ENCODE peak calls at places on chromosomes 2 and 18, in five cellular contexts. B is gastrocnemius medialis; V is IMR-90; M is sigmoid colon; Y is CD4-positive, CD25-positive, alpha-beta regulatory T cell. W is an unnamed sample.

GRCh38 chr2:214713080-214713830 is 96.2 kb downstream of the BARD1 start:
- DNase-seq in Y (no peak), B (no peak), M (no peak), V (no peak), W (no peak)

GRCh38 chr2:161122772-161123530 is 37.3 kb upstream of the TANK start:
- DNase-seq in Y (peak), V (peak), B (peak), M (peak), W (peak)

GRCh38 chr2:152715854-152716428 is 1.3 kb downstream of the PRPF40A start:
- DNase-seq in V (peak), B (no peak), Y (peak), M (no peak), W (no peak)

GRCh38 chr2:219630770-219631405 is 3.5 kb downstream of the SLC4A3 start:
- DNase-seq in B (no peak), M (peak), V (no peak), Y (no peak), W (no peak)

GRCh38 chr18:43620936-43621335 is 343.6 kb upstream of the SYT4 start:
- DNase-seq in M (no peak), B (no peak), Y (peak), V (peak), W (no peak)

GRCh38 chr2:226208726-226209125 is 590.9 kb downstream of the IRS1 start:
- DNase-seq in V (peak), Y (no peak), B (no peak), M (no peak), W (no peak)

GRCh38 chr2:100494712-100495111 is 24.4 kb downstream of the NMS start:
- DNase-seq in M (no peak), Y (no peak), V (no peak), B (no peak), W (no peak)

GRCh38 chr2:71043531-71044407 is 24.7 kb upstream of the NAGK start:
- DNase-seq in Y (peak), M (no peak), B (no peak), V (no peak), W (no peak)

GRCh38 chr2:8676191-8676914 is 5.5 kb upstream of the ID2 start:
- DNase-seq in Y (no peak), V (peak), B (peak), M (peak), W (peak)

GRCh38 chr18:72700961-72701710 is 157.0 kb upstream of the CBLN2 start:
- DNase-seq in V (peak), M (no peak), Y (no peak), B (no peak), W (no peak)

GRCh38 chr2:7467782-7468447 is 550.7 kb downstream of the RNF144A start:
- DNase-seq in Y (no peak), M (no peak), V (no peak), B (no peak), W (no peak)

GRCh38 chr18:73144030-73144429 is 276.2 kb upstream of the NETO1 start:
- DNase-seq in V (no peak), B (no peak), M (no peak), Y (no peak), W (no peak)

GRCh38 chr2:209208211-209208610 is 215.6 kb upstream of the MAP2 start:
- DNase-seq in Y (peak), B (no peak), V (no peak), M (no peak), W (no peak)

GRCh38 chr2:145323512-145323911 is 803.6 kb upstream of the ZEB2 start:
- DNase-seq in B (no peak), Y (peak), M (no peak), V (peak), W (peak)

GRCh38 chr18:51417643-51418483 is 220.4 kb upstream of the MEX3C start:
- DNase-seq in M (no peak), V (no peak), B (no peak), Y (no peak), W (no peak)

GRCh38 chr2:130337735-130338325 is 4.9 kb upstream of the IMP4 start:
- DNase-seq in Y (no peak), M (no peak), V (peak), B (no peak), W (no peak)

GRCh38 chr2:238091426-238092060 is 8.6 kb upstream of the ESPNL start:
- DNase-seq in Y (no peak), V (no peak), B (no peak), M (no peak), W (no peak)

GRCh38 chr2:226649871-226650660 is 149.6 kb downstream of the IRS1 start:
- DNase-seq in B (peak), V (peak), M (peak), Y (peak), W (peak)

GRCh38 chr18:35143615-35144596 is 96.9 kb upstream of the ZNF397 start:
- DNase-seq in B (peak), V (peak), M (peak), Y (peak), W (no peak)

GRCh38 chr2:23487735-23488492 is 102.9 kb downstream of the KLHL29 start:
- DNase-seq in Y (no peak), V (peak), M (no peak), B (no peak), W (peak)

GRCh38 chr2:192151848-192152247 is 42.9 kb downstream of the TMEFF2 start:
- DNase-seq in M (no peak), V (peak), B (no peak), Y (no peak), W (no peak)

GRCh38 chr2:162297925-162298552 is 20.4 kb downstream of the IFIH1 start:
- DNase-seq in B (peak), M (peak), Y (peak), V (peak), W (no peak)

GRCh38 chr2:160315337-160315736 is 115.3 kb upstream of the ITGB6 start:
- DNase-seq in Y (no peak), M (no peak), V (peak), B (peak), W (no peak)

DNA sequence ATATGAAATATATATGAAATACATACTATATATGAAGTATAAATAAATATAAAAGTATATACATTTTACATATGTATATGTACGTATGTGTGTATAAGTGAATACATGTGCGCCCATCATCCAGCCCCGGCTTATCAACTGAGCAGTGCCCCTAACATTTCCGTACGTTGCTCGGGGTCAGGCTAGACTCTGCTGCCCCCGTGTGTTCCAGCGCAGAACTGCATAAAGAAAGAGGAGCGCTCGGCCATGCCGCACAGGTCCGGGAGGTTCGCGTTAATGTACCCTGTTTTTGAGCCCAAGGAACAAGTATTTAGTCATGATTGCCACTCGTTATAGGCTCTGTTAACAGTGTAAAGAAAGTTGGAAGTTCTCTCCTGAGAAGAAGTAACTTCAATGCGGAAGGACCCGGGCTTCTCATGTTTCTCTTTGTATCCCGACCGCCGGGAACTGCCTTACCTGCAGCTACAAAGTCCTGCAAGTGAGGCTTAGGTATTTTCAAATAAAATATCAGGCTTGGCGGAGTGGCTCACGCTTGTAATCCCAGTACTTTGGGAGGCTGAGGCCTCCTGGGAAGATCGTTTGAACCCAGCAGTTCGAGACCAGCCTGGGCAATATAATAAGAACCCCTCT is 55.7 kb downstream of the CD8B2 start:
- DNase-seq in V (peak), B (peak), Y (peak), M (peak), W (no peak)
- H3K4me3 ChIP-seq in V (no peak), B (no peak), Y (peak), M (no peak), W (no peak)

GRCh38 chr18:8615397-8616025 is 6.3 kb downstream of the RAB12 start:
- DNase-seq in V (peak), B (peak), M (peak), Y (no peak), W (peak)

GRCh38 chr18:8616026-8616401 is 6.8 kb downstream of the RAB12 start:
- DNase-seq in Y (no peak), M (no peak), V (no peak), B (no peak), W (no peak)

GRCh38 chr18:8617907-8618306 is 8.7 kb downstream of the RAB12 start:
- DNase-seq in M (no peak), B (no peak), Y (no peak), V (no peak), W (no peak)

GRCh38 chr18:8611916-8612576 is 2.8 kb downstream of the RAB12 start:
- DNase-seq in V (no peak), B (no peak), M (no peak), Y (no peak), W (no peak)

DNA sequence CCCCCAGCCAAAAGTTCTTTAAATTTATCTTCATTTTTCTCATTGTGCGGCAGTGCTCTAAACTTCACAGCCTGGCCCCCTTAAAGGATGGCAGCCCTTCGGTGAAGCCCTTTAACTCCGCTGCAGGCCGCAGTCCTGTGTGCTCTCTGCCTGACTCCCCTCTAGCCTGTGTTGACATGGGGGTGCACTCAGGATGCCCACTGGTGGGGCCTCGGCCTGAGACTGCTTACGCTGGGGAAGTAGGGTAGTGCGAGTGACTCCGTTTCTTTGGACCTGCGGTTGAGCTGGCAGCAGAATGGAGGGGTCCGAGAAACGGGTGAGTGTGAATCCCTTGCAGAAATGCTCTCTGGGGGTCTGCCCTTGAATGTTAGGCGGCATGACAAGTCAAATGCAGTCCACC is 5.6 kb downstream of the RAB12 start:
- DNase-seq in Y (no peak), V (no peak), B (no peak), M (no peak), W (no peak)
- H3K4me3 ChIP-seq in Y (no peak), V (no peak), B (no peak), M (no peak), W (no peak)

GRCh38 chr2:105397959-105398521 is 811 bp downstream of the FHL2 start:
- DNase-seq in M (no peak), Y (no peak), B (no peak), V (no peak), W (no peak)

GRCh38 chr2:105394951-105395611 is 3.8 kb downstream of the FHL2 start:
- DNase-seq in M (no peak), Y (no peak), V (peak), B (no peak), W (no peak)

GRCh38 chr2:105397025-105397722 is 1.7 kb downstream of the FHL2 start:
- DNase-seq in Y (no peak), M (no peak), V (no peak), B (no peak), W (no peak)

GRCh38 chr2:105395691-105396090 is 3.2 kb downstream of the FHL2 start:
- DNase-seq in M (no peak), V (no peak), B (no peak), Y (no peak), W (no peak)

GRCh38 chr2:105396254-105397024 is 2.4 kb downstream of the FHL2 start:
- DNase-seq in Y (no peak), V (peak), M (peak), B (peak), W (peak)
- H3K4me3 ChIP-seq in Y (no peak), V (peak), M (no peak), B (peak), W (peak)

DNA sequence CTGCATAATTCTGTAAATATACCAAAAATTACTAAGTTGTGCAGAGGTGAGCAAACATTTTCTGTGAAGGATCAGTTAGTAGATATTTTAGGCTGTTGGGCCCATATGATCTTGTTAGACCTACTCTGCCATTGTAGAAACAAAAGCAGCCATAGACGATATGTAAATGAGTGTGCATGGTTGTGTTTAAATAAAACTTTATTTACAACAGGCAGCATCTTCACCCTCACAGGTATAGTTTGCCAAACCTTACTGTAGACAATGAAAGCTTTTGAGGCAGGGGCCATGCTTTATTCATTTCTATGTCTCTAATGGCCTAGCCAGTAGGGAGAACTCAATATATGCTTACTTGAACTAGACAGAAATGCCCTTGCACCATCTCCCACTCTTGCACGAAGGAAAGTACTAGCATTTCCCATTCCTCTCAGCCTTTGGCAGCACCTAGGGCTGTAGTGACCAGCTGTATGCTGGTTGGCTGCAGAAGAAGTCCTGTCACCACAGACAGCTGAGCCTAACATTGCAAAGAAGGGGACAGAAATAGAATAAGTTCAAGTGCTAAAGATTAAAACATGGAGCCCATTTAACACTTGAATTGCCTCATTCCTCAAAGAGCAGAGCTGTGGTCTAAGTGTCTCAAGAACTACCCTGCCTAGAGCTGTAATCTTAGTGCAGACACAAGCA is 305.1 kb upstream of the MGAT5 start:
- DNase-seq in M (no peak), Y (no peak), B (no peak), V (no peak), W (no peak)
- H3K4me3 ChIP-seq in M (no peak), Y (no peak), B (no peak), V (no peak), W (no peak)

GRCh38 chr2:87403893-87404175 is 344.1 kb upstream of the PLGLB2 start:
- DNase-seq in M (peak), V (no peak), B (no peak), Y (no peak), W (no peak)
- H3K4me3 ChIP-seq in M (no peak), V (no peak), B (no peak), Y (no peak), W (no peak)

DNA sequence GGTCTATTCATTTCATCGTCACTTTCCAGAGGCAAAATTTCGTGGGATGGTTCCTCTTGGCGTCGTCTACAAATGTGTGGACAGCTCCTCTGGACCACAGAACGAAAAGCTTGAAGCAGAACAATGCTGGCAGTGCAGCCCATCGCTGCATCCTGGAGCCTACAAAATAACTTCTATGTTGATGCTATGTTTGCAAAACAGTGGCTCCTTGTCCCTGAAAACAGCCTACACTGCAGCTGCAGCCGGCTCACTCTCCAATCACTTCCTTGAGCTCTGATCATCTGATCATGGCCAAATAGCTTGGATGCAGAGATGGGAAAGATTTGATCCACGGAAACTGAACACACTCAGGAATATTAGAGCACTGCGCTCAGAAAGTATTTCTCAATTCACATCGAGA is 60.0 kb downstream of the DOCK10 start:
- DNase-seq in V (no peak), B (no peak), M (no peak), Y (no peak), W (no peak)
- H3K4me3 ChIP-seq in V (no peak), B (peak), M (no peak), Y (no peak), W (no peak)

GRCh38 chr2:85704800-85705679 is 10.9 kb downstream of the GNLY start:
- DNase-seq in B (no peak), V (no peak), Y (no peak), M (no peak), W (no peak)

GRCh38 chr2:85705680-85706039 is 11.5 kb downstream of the GNLY start:
- DNase-seq in Y (no peak), V (peak), B (peak), M (peak), W (peak)

GRCh38 chr2:85707304-85707703 is 13.1 kb downstream of the GNLY start:
- DNase-seq in M (peak), V (peak), B (peak), Y (peak), W (peak)

GRCh38 chr2:85706604-85707296 is 12.6 kb downstream of the GNLY start:
- DNase-seq in V (no peak), B (peak), Y (no peak), M (peak), W (no peak)

GRCh38 chr2:85706063-85706462 is 11.9 kb downstream of the GNLY start:
- DNase-seq in B (no peak), Y (no peak), V (no peak), M (no peak), W (no peak)
- H3K4me3 ChIP-seq in B (no peak), Y (no peak), V (no peak), M (no peak), W (no peak)